ENCODE peak calls at places on chromosomes 5 and 9, in six cellular contexts. R is activated CD4-positive, alpha-beta T cell treated with anti-CD3 and anti-CD28 coated beads, Interleukin-2, amount 10 ng/mL, durations not matched to agents 7 days and 5 days; V is aorta; B is NCI-H2029; W is posterior cingulate gyrus; L is EL. E is an unnamed sample.

GRCh38 chr5:91311697-91312501 is 71.2 kb downstream of the ARRDC3 start:
- DNase-seq in R (peak; percentile 78), V (peak; percentile 91), B (peak; percentile 86), W (no peak), L (peak; percentile 98), E (peak; percentile 35)

GRCh38 chr9:98860871-98861293 is 53.4 kb downstream of the GALNT12 start:
- DNase-seq in W (peak; percentile 43), R (no peak), V (peak; percentile 74), L (peak; percentile 95), B (no peak), E (no peak)

GRCh38 chr5:664994-665360 is 28.2 kb downstream of the TPPP start:
- DNase-seq in L (no peak), W (no peak), B (no peak), V (peak; percentile 42), R (no peak), E (no peak)

GRCh38 chr5:68456756-68457217 is 241.2 kb downstream of the PIK3R1 start:
- DNase-seq in W (no peak), V (no peak), L (peak; percentile 83), R (no peak), B (peak; percentile 72), E (peak; percentile 14)

GRCh38 chr5:72184408-72184807 is 77.1 kb downstream of the MAP1B start:
- DNase-seq in W (no peak), V (no peak), R (no peak), L (no peak), B (no peak), E (no peak)

GRCh38 chr5:176450077-176450476 is 1.9 kb downstream of the FAF2 start:
- DNase-seq in W (no peak), B (no peak), R (no peak), V (no peak), L (no peak), E (no peak)

GRCh38 chr9:4207881-4208615 is 91.8 kb downstream of the GLIS3 start:
- DNase-seq in L (no peak), W (no peak), V (peak; percentile 50), R (no peak), B (no peak), E (no peak)

GRCh38 chr5:1767524-1768282 is 31.9 kb downstream of the MRPL36 start:
- DNase-seq in R (no peak), B (no peak), W (no peak), L (no peak), V (peak; percentile 33), E (no peak)

GRCh38 chr9:123599781-123600180 is 243.8 kb downstream of the CRB2 start:
- DNase-seq in R (no peak), B (no peak), L (no peak), V (no peak), W (no peak), E (no peak)

GRCh38 chr9:34961574-34962480 is 3.7 kb downstream of the PHF24 start:
- DNase-seq in V (no peak), L (peak; percentile 57), R (no peak), W (no peak), B (no peak), E (no peak)

GRCh38 chr5:73019766-73020165 is 63.9 kb downstream of the FCHO2 start:
- DNase-seq in V (no peak), L (no peak), W (no peak), B (no peak), R (no peak), E (no peak)

GRCh38 chr5:8628521-8628920 is 759.6 kb downstream of the MTRR start:
- DNase-seq in W (no peak), V (no peak), B (no peak), L (no peak), R (no peak), E (peak; percentile 83)

GRCh38 chr5:44868541-44868940 is 59.8 kb downstream of the MRPS30 start:
- DNase-seq in W (no peak), R (no peak), B (no peak), L (no peak), V (no peak), E (no peak)

GRCh38 chr5:67431191-67431590 is 234.6 kb upstream of the CD180 start:
- DNase-seq in B (no peak), R (no peak), W (no peak), V (no peak), L (no peak), E (no peak)

GRCh38 chr9:86714976-86715375 is 232.3 kb downstream of the GAS1 start:
- DNase-seq in B (no peak), W (no peak), L (peak; percentile 55), V (no peak), R (no peak), E (no peak)

GRCh38 chr9:16501098-16501663 is 369.3 kb downstream of the BNC2 start:
- DNase-seq in B (no peak), W (no peak), V (no peak), R (no peak), L (peak; percentile 77), E (no peak)

E was measured in DMS153.